ENCODE peak calls at places on chromosomes 5 and 9, in four cellular contexts. B is NCI-H1105, O is mammary epithelial cell, C is dermis microvascular lymphatic vessel endothelial cell. X is an unnamed sample.

GRCh38 chr5:103894882-103895281 is 332.3 kb upstream of the NUDT12 start:
- DNase-seq in B (no peak), O (no peak), C (no peak), X (peak; percentile 54)

GRCh38 chr5:107242411-107242810 is 428.3 kb downstream of the EFNA5 start:
- DNase-seq in B (no peak), O (peak; percentile 56), C (no peak), X (no peak)

GRCh38 chr5:400282-401215 is 42.4 kb upstream of the EXOC3 start:
- DNase-seq in B (peak; percentile 81), O (no peak), C (peak; percentile 70), X (no peak)

GRCh38 chr9:136028760-136029470 is 66.2 kb downstream of the NACC2 start:
- DNase-seq in B (no peak), O (no peak), C (no peak), X (no peak)

GRCh38 chr9:18692240-18692639 is 218.3 kb downstream of the ADAMTSL1 start:
- DNase-seq in B (no peak), O (no peak), C (no peak), X (no peak)

GRCh38 chr9:29830815-29831214 is 2257.5 kb upstream of the C9orf72 start:
- DNase-seq in B (no peak), O (peak; percentile 37), C (no peak), X (peak; percentile 11)

GRCh38 chr5:132498152-132498551 is 7.6 kb upstream of the IRF1 start:
- DNase-seq in B (no peak), O (peak; percentile 93), C (peak; percentile 41), X (no peak)

GRCh38 chr5:144028644-144029043 is 141.8 kb downstream of the YIPF5 start:
- DNase-seq in B (no peak), O (peak; percentile 6), C (no peak), X (peak; percentile 65)

GRCh38 chr5:135251099-135251498 is 147.9 kb downstream of the MACROH2A1 start:
- DNase-seq in B (no peak), O (no peak), C (no peak), X (no peak)

GRCh38 chr5:113204525-113205161 is 228.0 kb downstream of the DCP2 start:
- DNase-seq in B (no peak), O (peak; percentile 81), C (no peak), X (no peak)

GRCh38 chr5:153153086-153153485 is 337.4 kb upstream of the GRIA1 start:
- DNase-seq in B (no peak), O (peak; percentile 85), C (no peak), X (no peak)

GRCh38 chr5:80591352-80591751 is 21.3 kb upstream of the ANKRD34B start:
- DNase-seq in B (no peak), O (no peak), C (no peak), X (no peak)

GRCh38 chr5:76608833-76609232 is 14.4 kb downstream of the F2RL2 start:
- DNase-seq in B (no peak), O (no peak), C (peak; percentile 32), X (no peak)

GRCh38 chr9:131101207-131101964 is 5.1 kb downstream of the AIF1L start:
- DNase-seq in B (no peak), O (no peak), C (no peak), X (no peak)

GRCh38 chr5:143177263-143177994 is 226.1 kb downstream of the NR3C1 start:
- DNase-seq in B (peak; percentile 80), O (peak; percentile 100), C (no peak), X (peak; percentile 91)

GRCh38 chr5:3740546-3741371 is 145.1 kb downstream of the IRX1 start:
- DNase-seq in B (no peak), O (peak; percentile 95), C (no peak), X (no peak)

X was measured in SHP77.